ENCODE peak calls at places on chromosome 17, in seven cellular contexts. K, X, Q, U, D, B and M are unnamed samples.

GRCh38 chr17:45170976-45171337 is 9.3 kb downstream of the HEXIM2 start:
- DNase-seq in B (peak; percentile 88), X (no peak), D (peak; percentile 98), K (no peak), Q (peak; percentile 74), U (no peak), M (no peak)

GRCh38 chr17:57541472-57542394 is 203.4 kb downstream of the CCDC182 start:
- DNase-seq in Q (peak; percentile 58), B (no peak), X (no peak), K (no peak), D (peak; percentile 74), U (no peak), M (no peak)

GRCh38 chr17:3916013-3916696 is at the start of gene P2RX1:
- DNase-seq in U (peak; percentile 90), D (no peak), X (peak; percentile 20), B (no peak), Q (no peak), K (no peak), M (no peak)

GRCh38 chr17:1124896-1125774 is 54.6 kb downstream of the ABR start:
- DNase-seq in B (no peak), K (no peak), Q (no peak), D (no peak), X (no peak), U (no peak), M (no peak)

GRCh38 chr17:48636177-48637018 is 10.2 kb upstream of the HOXB9 start:
- DNase-seq in K (peak; percentile 96), B (no peak), Q (peak; percentile 85), D (peak; percentile 49), X (peak; percentile 51), U (peak; percentile 84), M (peak; percentile 79)

GRCh38 chr17:14429084-14429483 is 128.2 kb downstream of the HS3ST3B1 start:
- DNase-seq in B (no peak), U (no peak), D (no peak), K (no peak), X (no peak), Q (no peak), M (no peak)

GRCh38 chr17:80264048-80264792 is 3.6 kb downstream of the RNF213 start:
- DNase-seq in U (peak; percentile 92), D (no peak), K (no peak), B (no peak), X (peak; percentile 49), Q (no peak), M (no peak)

GRCh38 chr17:51439395-51440229 is 179.3 kb downstream of the UTP18 start:
- DNase-seq in Q (no peak), K (no peak), U (no peak), D (peak; percentile 36), B (no peak), X (no peak), M (no peak)

GRCh38 chr17:49132699-49133364 is at the start of gene B4GALNT2:
- DNase-seq in U (no peak), B (no peak), K (peak; percentile 35), X (no peak), Q (no peak), D (no peak), M (no peak)

GRCh38 chr17:17816240-17816814 is 20.5 kb downstream of the SREBF1 start:
- DNase-seq in K (no peak), B (no peak), U (no peak), X (no peak), D (no peak), Q (no peak), M (no peak)

GRCh38 chr17:50918071-50918932 is 52.1 kb upstream of the TOB1 start:
- DNase-seq in U (peak; percentile 83), D (no peak), K (no peak), Q (no peak), B (no peak), X (no peak), M (no peak)

GRCh38 chr17:71098071-71098470 is 928.7 kb downstream of the KCNJ2 start:
- DNase-seq in X (no peak), U (no peak), K (no peak), B (no peak), Q (no peak), D (no peak), M (no peak)

GRCh38 chr17:45296003-45296832 is 20.6 kb downstream of the MAP3K14 start:
- DNase-seq in X (no peak), U (peak; percentile 85), K (no peak), D (peak; percentile 60), B (no peak), Q (no peak), M (no peak)

GRCh38 chr17:71302721-71303549 is 817.9 kb upstream of the SOX9 start:
- DNase-seq in X (no peak), B (no peak), U (no peak), D (peak; percentile 5), Q (no peak), K (no peak), M (no peak)

GRCh38 chr17:77649717-77650211 is 308.7 kb upstream of the TNRC6C start:
- DNase-seq in U (peak; percentile 23), D (peak; percentile 38), X (no peak), B (no peak), Q (no peak), K (no peak), M (peak; percentile 38)

GRCh38 chr17:64786337-64786736 is 124.2 kb upstream of the SMURF2 start:
- DNase-seq in U (no peak), D (peak; percentile 68), X (no peak), B (peak; percentile 79), K (no peak), Q (no peak), M (no peak)
- TF ChIP-seq CTCF in U (no peak), D (no peak), X (no peak), B (no peak), K (no peak), Q (no peak), M (no peak)

GRCh38 chr17:43324205-43324893 is 74.4 kb upstream of the ARL4D start:
- DNase-seq in K (peak; percentile 40), D (no peak), U (peak; percentile 76), Q (no peak), X (no peak), B (no peak), M (no peak)
- TF ChIP-seq CTCF in K (peak; percentile 26), D (no peak), U (no peak), Q (peak; percentile 11), X (no peak), B (no peak), M (no peak)

DNA sequence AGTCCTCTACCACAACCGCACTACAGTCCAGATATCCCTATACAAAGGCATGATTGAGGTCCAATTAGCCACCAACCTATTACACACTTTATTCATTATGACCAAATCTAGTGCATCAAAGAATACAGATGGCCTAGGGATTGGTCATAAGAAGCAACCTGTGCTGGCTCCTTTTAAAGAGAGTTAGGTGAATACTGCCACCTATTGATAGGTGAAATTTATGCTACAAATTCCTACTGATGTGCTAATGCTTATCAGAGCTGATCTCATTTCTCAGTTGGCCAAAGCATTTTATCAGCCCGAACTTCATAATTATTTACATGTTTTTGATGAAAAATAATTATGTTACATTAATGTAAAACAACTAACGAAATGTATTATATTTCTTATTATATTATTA is 166.3 kb downstream of the ANKFN1 start:
- DNase-seq in K (no peak), X (no peak), D (peak; percentile 68), B (no peak), U (no peak), Q (peak; percentile 73), M (peak; percentile 23)
- TF ChIP-seq CTCF in K (peak; percentile 50), X (peak; percentile 16), D (peak; percentile 55), B (no peak), U (peak; percentile 46), Q (peak; percentile 54), M (peak; percentile 58)

GRCh38 chr17:62052765-62053338 is 12.2 kb downstream of the MED13 start:
- DNase-seq in K (no peak), D (no peak), Q (no peak), X (no peak), U (no peak), B (no peak), M (no peak)
- TF ChIP-seq CTCF in K (no peak), D (no peak), Q (no peak), X (no peak), U (no peak), B (no peak), M (no peak)